ENCODE peak calls at places on chromosomes 13 and 19, in five cellular contexts. I is neuronal stem cell, B is H9, L is H1, A is trophoblast cell. R is an unnamed sample.

GRCh38 chr13:71854401-71854800 is 12.6 kb downstream of the DACH1 start:
- DNase-seq in B (no peak), I (no peak), L (no peak), A (no peak), R (no peak)

GRCh38 chr13:102597029-102598015 is 536 bp downstream of the TPP2 start:
- DNase-seq in I (peak), A (no peak), L (no peak), B (no peak), R (peak)

GRCh38 chr19:11448410-11448809 is 13.0 kb downstream of the PRKCSH start:
- DNase-seq in B (no peak), A (no peak), L (no peak), I (no peak), R (no peak)

GRCh38 chr19:35348909-35349611 is 1.4 kb downstream of the FFAR1 start:
- DNase-seq in B (peak), I (no peak), L (no peak), A (no peak), R (no peak)

GRCh38 chr13:81393686-81394085 is 1052.8 kb upstream of the SPRY2 start:
- DNase-seq in I (no peak), L (no peak), A (no peak), B (no peak), R (peak)

GRCh38 chr13:23558675-23559536 is 11.3 kb upstream of the TNFRSF19 start:
- DNase-seq in I (no peak), A (peak), L (no peak), B (no peak), R (peak)

GRCh38 chr13:33017410-33017929 is 1.2 kb downstream of the KL start:
- DNase-seq in L (no peak), B (peak), A (no peak), I (no peak), R (peak)

GRCh38 chr13:40591091-40591490 is 75.3 kb downstream of the FOXO1 start:
- DNase-seq in L (no peak), B (no peak), A (no peak), I (no peak), R (no peak)

GRCh38 chr13:27964741-27965323 is 4.3 kb downstream of the CDX2 start:
- DNase-seq in B (no peak), L (no peak), I (no peak), A (no peak), R (no peak)

GRCh38 chr19:38713227-38713649 is 31.0 kb downstream of the CAPN12 start:
- DNase-seq in B (no peak), L (no peak), A (no peak), I (no peak), R (no peak)

GRCh38 chr13:60970736-60971135 is 444.9 kb downstream of the PCDH20 start:
- DNase-seq in L (peak), B (peak), I (no peak), A (no peak), R (no peak)

GRCh38 chr13:98890920-98891319 is 86.9 kb downstream of the DOCK9 start:
- DNase-seq in B (peak), A (no peak), I (no peak), L (no peak), R (no peak)

GRCh38 chr19:17936379-17936778 is 3.6 kb downstream of the CCDC124 start:
- DNase-seq in L (no peak), B (no peak), A (no peak), I (no peak), R (no peak)

GRCh38 chr19:17937371-17937900 is 4.6 kb downstream of the CCDC124 start:
- DNase-seq in L (no peak), A (no peak), B (no peak), I (no peak), R (no peak)

GRCh38 chr19:17942181-17942580 is 9.4 kb downstream of the CCDC124 start:
- DNase-seq in A (no peak), L (no peak), B (peak), I (no peak), R (no peak)

GRCh38 chr19:17942582-17943283 is 9.9 kb downstream of the CCDC124 start:
- DNase-seq in L (no peak), A (no peak), I (no peak), B (peak), R (no peak)

GRCh38 chr19:17938092-17938845 is 5.5 kb downstream of the CCDC124 start:
- DNase-seq in A (peak), B (peak), L (no peak), I (no peak), R (peak)
- H2BK12ac ChIP-seq in A (no peak), B (no peak), L (no peak), I (no peak), R (no peak)

GRCh38 chr19:47143322-47144073 is 12.9 kb downstream of the SAE1 start:
- DNase-seq in B (no peak), A (no peak), I (no peak), L (no peak), R (no peak)

GRCh38 chr19:47142779-47143178 is 12.1 kb downstream of the SAE1 start:
- DNase-seq in B (no peak), L (no peak), A (peak), I (no peak), R (no peak)

GRCh38 chr19:47144630-47145029 is 14.0 kb downstream of the SAE1 start:
- DNase-seq in B (no peak), A (no peak), I (no peak), L (no peak), R (no peak)

GRCh38 chr19:47145639-47146486 is 15.2 kb downstream of the SAE1 start:
- DNase-seq in I (no peak), B (no peak), L (no peak), A (no peak), R (no peak)

DNA sequence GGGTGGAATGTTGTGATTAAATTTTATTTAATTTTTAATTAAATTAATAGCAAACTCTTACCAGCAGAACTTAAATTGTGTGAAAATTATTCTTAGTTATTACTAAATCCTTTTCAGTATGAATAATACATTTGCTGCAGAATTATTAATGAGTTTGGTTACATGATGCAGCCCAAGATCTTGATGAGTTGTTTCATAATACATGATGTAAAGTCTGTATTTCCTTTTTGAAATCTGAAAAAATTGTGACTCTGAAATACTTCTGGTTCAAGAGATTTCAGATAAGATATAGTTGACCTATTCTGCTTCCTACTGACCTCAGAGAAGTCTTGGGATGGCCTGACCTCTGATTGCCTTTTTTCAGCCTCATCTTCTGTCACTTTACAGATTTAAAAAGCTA is 11.1 kb downstream of the SAE1 start:
- DNase-seq in L (no peak), I (no peak), B (no peak), A (no peak), R (no peak)
- H2BK5ac ChIP-seq in L (no peak), I (no peak), B (no peak), A (no peak), R (no peak)

DNA sequence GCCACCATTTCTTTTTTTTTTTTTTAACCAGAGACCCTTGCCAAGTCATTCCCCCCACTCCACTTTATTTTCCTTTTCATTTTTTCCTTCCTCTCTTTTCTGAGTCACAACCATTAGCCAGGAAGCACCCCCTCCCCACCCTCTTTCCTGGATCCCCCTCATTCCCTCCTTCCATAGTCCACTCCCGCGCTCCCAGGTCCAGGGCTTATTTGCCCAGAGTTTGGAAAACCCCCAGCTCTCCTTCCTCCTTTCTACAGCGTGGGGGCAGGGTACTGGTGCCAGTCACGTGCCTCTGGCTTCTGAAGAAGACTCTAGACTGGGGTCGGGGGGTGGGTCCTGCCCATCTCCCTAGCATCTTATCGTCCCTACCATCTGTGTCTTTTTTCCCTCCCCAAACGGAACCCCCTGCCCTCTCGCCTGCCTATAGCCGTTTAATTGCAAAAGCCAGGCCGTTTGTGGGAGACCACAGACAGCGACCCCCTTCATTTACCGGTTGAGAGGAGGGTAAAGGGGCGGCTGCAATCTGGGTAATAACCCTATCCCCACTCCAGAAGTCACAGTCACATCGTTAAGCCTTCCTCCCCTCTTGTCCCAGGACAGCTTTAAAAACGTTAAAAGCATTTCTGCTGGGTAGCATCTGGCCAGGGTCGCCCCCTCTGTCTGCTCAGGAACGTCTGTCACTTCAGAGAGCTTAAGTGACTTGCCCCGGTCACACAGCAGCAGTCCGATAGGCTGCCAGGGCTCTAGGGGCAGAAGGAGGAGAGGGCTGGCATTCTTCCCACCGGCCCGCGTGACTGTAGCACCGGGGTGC is 961 bp upstream of the CALR start:
- DNase-seq in L (no peak), I (no peak), A (no peak), B (peak), R (peak)
- H2BK120ac ChIP-seq in L (peak), I (peak), A (peak), B (no peak), R (peak)

GRCh38 chr13:25172303-25172630 is 179 bp upstream of the AMER2 start:
- DNase-seq in A (peak), B (no peak), L (no peak), I (no peak), R (no peak)
- H2BK12ac ChIP-seq in A (no peak), B (no peak), L (peak), I (no peak), R (no peak)

DNA sequence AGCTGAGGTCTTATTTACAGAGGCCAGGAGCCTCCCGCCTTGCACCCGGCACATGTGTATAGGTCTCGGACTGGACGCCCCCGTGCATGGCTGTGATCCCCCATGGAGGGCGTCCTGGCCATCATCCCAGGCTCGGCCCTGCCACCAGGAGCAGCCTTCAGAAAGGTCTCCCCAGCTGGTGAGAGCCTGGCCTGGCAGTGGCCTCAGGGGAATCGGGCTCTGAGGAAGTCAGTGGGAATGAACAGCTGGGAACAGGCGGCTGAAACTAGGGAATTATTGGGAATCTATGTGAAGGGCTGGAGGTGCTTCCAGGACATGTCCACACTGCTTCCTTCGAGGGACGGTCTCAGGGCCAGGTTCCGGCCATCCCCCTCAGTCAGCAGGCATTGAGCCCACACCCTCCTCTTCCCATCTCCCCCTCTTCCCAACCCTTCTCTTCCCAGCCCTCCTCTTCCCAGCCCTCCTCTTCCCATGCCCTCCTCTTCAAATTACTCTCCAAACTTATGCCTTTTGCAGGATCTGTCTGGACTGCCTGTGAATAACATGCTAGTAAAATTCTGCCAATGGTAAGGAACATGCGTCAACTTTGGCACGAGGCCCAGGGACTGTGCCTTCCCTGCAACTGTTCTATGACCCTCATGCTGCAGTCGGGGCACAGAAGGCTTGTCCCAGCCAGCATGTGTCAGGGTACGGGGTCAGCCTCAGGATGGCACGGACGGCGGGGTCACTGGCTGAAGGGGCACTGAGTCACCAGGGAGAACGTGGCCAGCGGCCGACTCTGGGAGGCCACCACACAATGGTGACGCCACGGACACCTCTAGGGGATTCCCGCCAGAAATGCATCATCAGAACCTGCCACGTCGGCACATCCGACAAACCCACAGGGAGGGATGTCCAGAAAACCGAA is 24.2 kb upstream of the C13orf46 start:
- DNase-seq in I (no peak), B (no peak), L (no peak), A (no peak), R (no peak)
- H2BK5ac ChIP-seq in I (no peak), B (no peak), L (no peak), A (no peak), R (no peak)

DNA sequence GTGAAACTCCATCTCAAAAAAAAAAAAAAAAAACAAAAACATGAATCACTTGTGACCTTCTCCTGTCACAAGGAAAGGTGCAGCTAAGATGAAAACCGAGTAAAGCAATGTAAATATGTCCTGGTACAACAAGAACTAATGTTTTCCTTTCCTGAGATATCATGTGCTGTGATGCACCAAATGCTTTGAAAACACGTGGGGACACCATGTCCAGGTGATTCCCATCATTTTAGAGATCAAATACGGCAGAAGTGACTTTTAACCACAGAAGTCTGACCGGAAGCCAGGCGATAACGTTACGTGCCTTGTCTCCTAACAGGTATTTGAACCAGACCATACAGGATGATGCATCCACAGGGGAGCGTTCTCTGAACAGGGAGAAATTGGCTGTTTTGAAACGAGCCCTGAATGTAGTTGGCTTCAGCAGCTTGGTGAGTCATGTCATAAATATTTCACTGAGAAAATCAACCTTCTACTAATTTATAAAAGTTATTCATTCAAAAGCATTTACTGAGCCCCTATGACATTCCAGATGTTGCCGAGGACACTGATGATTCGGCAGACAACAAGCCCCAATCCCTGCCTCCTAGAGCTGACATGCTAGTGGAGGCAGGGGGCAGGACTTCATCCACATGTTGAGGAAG is 328.1 kb downstream of the MYO16 start:
- DNase-seq in I (no peak), L (no peak), A (peak), B (no peak), R (peak)
- H2BK120ac ChIP-seq in I (no peak), L (no peak), A (no peak), B (no peak), R (no peak)

GRCh38 chr13:112652512-112653458 is 37.1 kb upstream of the ATP11A start:
- DNase-seq in I (no peak), A (no peak), L (no peak), B (no peak), R (no peak)
- H2BK12ac ChIP-seq in I (peak), A (peak), L (no peak), B (no peak), R (no peak)

GRCh38 chr13:101452519-101453485 is at the start of gene ITGBL1:
- DNase-seq in A (no peak), B (no peak), I (no peak), L (no peak), R (peak)
- H2BK5ac ChIP-seq in A (peak), B (no peak), I (no peak), L (no peak), R (no peak)

GRCh38 chr13:45331123-45331619 is 9.8 kb downstream of the TPT1 start:
- DNase-seq in L (no peak), B (no peak), A (peak), I (no peak), R (no peak)
- H2BK120ac ChIP-seq in L (no peak), B (no peak), A (no peak), I (no peak), R (no peak)

R was measured in mesenchymal stem cell.